ENCODE peak calls at places on chromosomes 1 and 21, in seven cellular contexts. L is gastrocnemius medialis; H is right cardiac atrium; Q is prostate gland; N is HAP-1; O is CD8-positive, alpha-beta T cell; I is mammary epithelial cell. A is an unnamed sample.

GRCh38 chr1:175188936-175189335 is 3.6 kb downstream of the KIAA0040 start:
- DNase-seq in L (no peak), H (peak; percentile 59), Q (no peak), N (no peak), O (peak; percentile 38), I (no peak), A (no peak)

GRCh38 chr1:188295157-188295556 is 1466.4 kb downstream of the PLA2G4A start:
- DNase-seq in L (no peak), H (no peak), Q (no peak), N (no peak), O (no peak), I (no peak), A (no peak)

GRCh38 chr1:70503358-70503757 is 92.3 kb downstream of the CTH start:
- DNase-seq in L (no peak), H (no peak), Q (no peak), N (no peak), O (no peak), I (peak; percentile 34), A (no peak)

GRCh38 chr21:33070921-33071877 is 1.3 kb downstream of the OLIG1 start:
- DNase-seq in L (no peak), H (no peak), Q (no peak), N (no peak), O (no peak), I (peak; percentile 25), A (no peak)

GRCh38 chr1:119811428-119811827 is at the start of gene REG4:
- DNase-seq in L (no peak), H (no peak), Q (no peak), N (no peak), O (no peak), I (no peak), A (no peak)

GRCh38 chr1:2259668-2260392 is 31.7 kb downstream of the SKI start:
- DNase-seq in L (no peak), H (peak; percentile 68), Q (no peak), N (no peak), O (no peak), I (no peak), A (no peak)

GRCh38 chr21:44418876-44419230 is 36.5 kb upstream of the LRRC3 start:
- DNase-seq in L (no peak), H (no peak), Q (no peak), N (no peak), O (no peak), I (no peak), A (no peak)

GRCh38 chr1:197481101-197481500 is 213.0 kb downstream of the CRB1 start:
- DNase-seq in L (no peak), H (peak; percentile 41), Q (no peak), N (no peak), O (peak; percentile 17), I (no peak), A (no peak)

GRCh38 chr1:110480356-110481096 is 29.6 kb downstream of the PROK1 start:
- DNase-seq in L (no peak), H (no peak), Q (no peak), N (no peak), O (no peak), I (no peak), A (peak; percentile 55)

GRCh38 chr21:29085106-29085752 is 11.8 kb upstream of the CCT8 start:
- DNase-seq in L (no peak), H (no peak), Q (no peak), N (no peak), O (no peak), I (no peak), A (no peak)

GRCh38 chr1:32486463-32487113 is 21.7 kb downstream of the ZBTB8B start:
- DNase-seq in L (no peak), H (no peak), Q (no peak), N (no peak), O (no peak), I (no peak), A (no peak)

GRCh38 chr1:26500488-26501175 is 28.4 kb downstream of the HMGN2 start:
- DNase-seq in L (peak; percentile 68), H (peak; percentile 95), Q (peak; percentile 86), N (peak; percentile 93), O (peak; percentile 90), I (peak; percentile 77), A (peak; percentile 87)

GRCh38 chr1:23638188-23638619 is 53.4 kb upstream of the RPL11 start:
- DNase-seq in L (no peak), H (peak; percentile 75), Q (no peak), N (no peak), O (no peak), I (no peak), A (no peak)

GRCh38 chr1:19351858-19352257 is 39.7 kb downstream of the SLC66A1 start:
- DNase-seq in L (no peak), H (peak; percentile 70), Q (no peak), N (no peak), O (no peak), I (no peak), A (no peak)

DNA sequence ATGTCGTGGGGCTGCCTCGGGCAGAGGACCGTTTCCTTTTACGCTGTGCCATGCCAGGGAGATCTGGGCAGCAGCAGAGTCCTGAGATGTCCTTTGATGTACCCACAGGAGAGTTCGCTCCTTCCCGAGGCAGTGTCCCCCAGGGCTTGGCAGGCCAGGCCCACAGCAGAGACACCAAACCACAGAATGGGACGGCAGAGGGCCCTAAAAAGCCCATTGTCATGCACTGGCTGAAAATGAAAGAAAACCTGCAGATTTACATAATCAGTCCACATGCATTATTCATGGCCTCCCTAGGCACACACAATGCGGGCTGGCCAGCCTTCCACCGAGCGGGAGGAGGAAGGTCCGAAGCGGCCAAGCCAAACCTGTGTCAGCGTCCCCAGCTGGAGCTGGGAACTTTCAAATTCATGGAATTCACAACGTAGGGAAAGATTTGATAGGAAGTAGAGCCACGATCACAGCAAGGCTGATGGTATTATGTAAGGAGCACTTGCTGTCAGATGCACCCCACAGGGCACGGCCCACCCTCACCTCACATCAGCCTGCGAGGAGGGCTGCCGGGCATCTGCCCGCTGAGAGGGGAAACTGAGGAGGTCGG is 25.3 kb upstream of the EFHD2 start:
- DNase-seq in L (no peak), H (no peak), Q (no peak), N (peak; percentile 90), O (no peak), I (no peak), A (no peak)
- H3K4me3 ChIP-seq in L (no peak overlapping the region), H (no peak overlapping the region), Q (no peak overlapping the region), N (no peak overlapping the region), O (no peak overlapping the region), I (no peak overlapping the region), A (no peak overlapping the region)

DNA sequence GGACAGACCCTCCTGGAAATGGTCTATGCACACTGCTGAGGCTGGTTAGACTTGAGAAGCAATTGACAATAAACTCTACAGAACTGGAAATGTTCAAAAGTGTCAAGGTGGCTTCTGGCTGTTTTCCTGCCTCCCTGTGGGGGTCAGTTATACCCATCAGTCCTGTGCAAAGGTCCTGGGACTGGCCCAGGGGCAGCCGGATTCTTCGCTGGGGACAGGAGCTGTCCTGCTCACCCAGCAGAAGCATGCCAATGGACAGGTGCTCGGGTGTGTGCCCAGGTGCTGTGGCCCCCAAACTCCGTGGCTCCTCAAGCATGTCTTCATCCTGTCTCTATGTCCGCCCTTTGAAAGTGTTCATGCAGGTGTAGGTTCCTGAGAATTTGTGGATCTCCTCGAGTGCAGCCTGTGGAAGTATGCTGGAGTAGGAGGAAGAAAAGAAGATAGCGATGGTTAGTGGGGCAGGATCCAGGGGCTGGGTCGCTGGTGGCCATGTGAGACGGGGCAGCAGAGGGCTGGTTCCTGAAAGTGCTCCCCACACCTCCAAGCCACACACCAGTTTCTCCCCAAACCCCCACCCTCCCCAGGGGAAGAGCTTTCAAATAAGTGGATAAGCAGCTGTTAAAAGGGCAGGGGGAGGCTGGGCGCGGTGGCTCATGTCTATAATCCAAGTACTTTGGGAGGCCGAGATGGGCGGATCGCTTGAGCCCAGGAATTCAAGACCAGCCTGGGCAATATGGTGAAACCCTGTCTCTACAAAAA is 49.8 kb downstream of the DHRS3 start:
- DNase-seq in L (no peak), H (peak; percentile 44), Q (no peak), N (no peak), O (no peak), I (no peak), A (no peak)
- H3K4me1 ChIP-seq in L (peaks cover 8% of the 10 kb centered on the region), H (peaks cover 2% of the 10 kb centered on the region), Q (no peaks in the 10 kb centered on the region), N (no peaks in the 10 kb centered on the region), O (no peaks in the 10 kb centered on the region), I (peaks cover 4% of the 10 kb centered on the region), A (no peaks in the 10 kb centered on the region)

GRCh38 chr1:153636312-153636711 is 2.4 kb downstream of the CHTOP start:
- DNase-seq in L (no peak), H (no peak), Q (no peak), N (no peak), O (no peak), I (no peak), A (no peak)

GRCh38 chr1:153642161-153642560 is 8.3 kb downstream of the CHTOP start:
- DNase-seq in L (no peak), H (no peak), Q (no peak), N (no peak), O (no peak), I (no peak), A (no peak)

GRCh38 chr1:153640873-153641272 is 7.0 kb downstream of the CHTOP start:
- DNase-seq in L (no peak), H (no peak), Q (no peak), N (no peak), O (no peak), I (no peak), A (no peak)

GRCh38 chr1:153638261-153638660 is 4.4 kb downstream of the CHTOP start:
- DNase-seq in L (no peak), H (no peak), Q (no peak), N (no peak), O (no peak), I (no peak), A (no peak)

DNA sequence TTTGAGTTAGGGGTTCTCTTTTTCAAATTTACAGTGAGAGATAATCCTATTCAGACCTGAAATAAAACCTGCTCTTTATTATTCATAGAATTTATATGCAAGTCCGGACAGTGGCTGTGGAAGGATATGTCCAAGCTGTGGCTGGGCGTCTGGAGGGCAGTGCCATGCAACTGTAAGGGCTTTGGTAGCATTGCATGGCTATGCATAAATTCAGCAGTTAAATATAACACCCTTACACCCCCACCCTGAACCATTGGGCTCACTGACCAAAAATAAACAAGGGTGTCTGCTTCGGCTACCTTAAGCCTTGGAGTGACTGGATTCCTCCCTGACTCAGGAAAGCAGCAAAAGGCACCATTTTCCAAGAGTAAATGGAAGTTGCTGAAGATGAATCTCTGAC is 5.4 kb downstream of the CHTOP start:
- DNase-seq in L (peak; percentile 61), H (no peak), Q (no peak), N (no peak), O (no peak), I (no peak), A (no peak)
- H3K4me3 ChIP-seq in L (peak overlapping the region; percentile 4), H (no peak overlapping the region), Q (no peak overlapping the region), N (no peak overlapping the region), O (no peak overlapping the region), I (no peak overlapping the region), A (no peak overlapping the region)

DNA sequence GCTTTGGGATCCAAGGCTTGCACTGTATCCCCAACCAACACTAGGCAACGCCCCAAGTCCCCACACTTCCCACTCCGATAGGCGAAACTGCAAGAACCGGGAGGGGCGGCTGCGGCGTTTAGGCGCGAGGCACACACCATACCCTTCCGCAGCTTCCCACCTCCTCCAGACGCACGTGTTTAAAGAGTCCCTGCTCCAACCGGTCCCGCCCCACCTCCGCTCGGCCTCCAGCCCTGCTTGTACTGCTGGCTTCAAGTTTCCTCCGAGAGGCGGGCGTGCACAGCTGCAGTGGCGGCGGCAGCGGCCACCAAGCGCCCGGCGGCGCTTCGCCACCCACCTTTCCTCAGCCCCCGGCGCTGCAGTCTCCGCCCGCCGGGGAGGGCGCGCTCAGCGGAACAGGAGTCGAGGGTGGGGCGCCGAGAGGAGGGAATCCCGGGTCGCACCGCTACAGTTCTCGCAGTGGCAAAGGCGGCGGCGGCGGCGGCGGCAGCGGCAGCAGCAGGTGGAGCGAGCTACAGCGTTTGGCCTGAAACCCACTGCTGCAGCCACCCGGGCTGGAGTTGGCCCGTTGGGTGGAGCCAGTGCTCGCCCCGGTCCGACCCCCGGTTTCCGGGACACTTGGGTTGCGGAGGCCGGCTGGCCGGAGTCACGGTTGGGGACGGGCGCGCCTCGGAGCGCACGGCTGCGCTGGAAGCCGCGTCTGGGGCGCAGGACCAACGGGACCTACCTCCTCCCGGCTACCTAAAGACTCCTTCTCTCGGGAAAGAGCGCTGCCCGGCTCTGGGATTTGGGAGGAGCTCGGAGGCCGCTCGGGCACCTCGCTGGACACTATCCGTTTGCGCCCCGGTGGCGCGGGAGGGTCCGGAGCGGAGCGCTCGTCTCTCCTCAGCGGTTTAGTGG is at the start of gene CNIH3:
- DNase-seq in L (peak; percentile 34), H (peak; percentile 53), Q (peak; percentile 23), N (peak; percentile 80), O (no peak), I (peak; percentile 60), A (peak; percentile 79)
- H3K4me1 ChIP-seq in L (peaks cover 18% of the 10 kb centered on the region), H (no peaks in the 10 kb centered on the region), Q (peaks cover 7% of the 10 kb centered on the region), N (peaks cover 3% of the 10 kb centered on the region), O (peaks cover 21% of the 10 kb centered on the region), I (peaks cover 23% of the 10 kb centered on the region), A (peaks cover 16% of the 10 kb centered on the region)

A was measured in Caco-2.